ENCODE peak calls at places on chromosomes 16 and 17, in six cellular contexts. L is SK-N-SH, C is K562, W is HCT116, K is GM12878, O is HepG2. A is an unnamed sample.

GRCh38 chr16:30896890-30897730 is 696 bp downstream of the CTF1 start:
- DNase-seq in L (peak), C (peak), W (peak), K (no peak), O (peak), A (peak)

GRCh38 chr17:74190807-74191206 is 12.7 kb upstream of the RPL38 start:
- DNase-seq in L (no peak), C (no peak), W (no peak), K (no peak), O (peak), A (no peak)

GRCh38 chr16:65950211-65950610 is 416.3 kb upstream of the CDH5 start:
- DNase-seq in L (no peak), C (no peak), W (no peak), K (no peak), O (no peak), A (no peak)

GRCh38 chr17:70171159-70171558 is 1.8 kb downstream of the KCNJ2 start:
- DNase-seq in L (no peak), C (no peak), W (no peak), K (no peak), O (no peak), A (no peak)

GRCh38 chr16:26546573-26546972 is 520.2 kb upstream of the C16orf82 start:
- DNase-seq in L (no peak), C (no peak), W (no peak), K (no peak), O (no peak), A (no peak)

GRCh38 chr17:9241371-9241712 is 220.0 kb downstream of the NTN1 start:
- DNase-seq in L (peak), C (no peak), W (no peak), K (no peak), O (no peak), A (no peak)

GRCh38 chr16:81480856-81481821 is 36.5 kb downstream of the CMIP start:
- DNase-seq in L (peak), C (peak), W (no peak), K (peak), O (peak), A (no peak)

GRCh38 chr16:89478576-89479221 is 11.7 kb downstream of the ANKRD11 start:
- DNase-seq in L (no peak), C (no peak), W (no peak), K (no peak), O (peak), A (no peak)

GRCh38 chr16:70250748-70251650 is 741 bp downstream of the EXOSC6 start:
- DNase-seq in L (peak), C (peak), W (no peak), K (no peak), O (peak), A (no peak)

GRCh38 chr17:58365980-58366595 is 14.1 kb upstream of the SUPT4H1 start:
- DNase-seq in L (no peak), C (no peak), W (no peak), K (no peak), O (no peak), A (no peak)

GRCh38 chr17:15351925-15352324 is 10.5 kb upstream of the TEKT3 start:
- DNase-seq in L (no peak), C (no peak), W (no peak), K (no peak), O (no peak), A (no peak)

GRCh38 chr16:72723781-72724180 is 324.1 kb downstream of the ZFHX3 start:
- DNase-seq in L (no peak), C (no peak), W (peak), K (no peak), O (no peak), A (no peak)

GRCh38 chr17:65790241-65790640 is 228.8 kb upstream of the AXIN2 start:
- DNase-seq in L (no peak), C (no peak), W (no peak), K (no peak), O (no peak), A (no peak)

GRCh38 chr17:3845361-3845753 is 689 bp downstream of the NCBP3 start:
- DNase-seq in L (no peak), C (peak), W (no peak), K (no peak), O (no peak), A (no peak)

GRCh38 chr17:76623271-76624146 is 20.0 kb downstream of the ST6GALNAC1 start:
- DNase-seq in L (peak), C (peak), W (peak), K (no peak), O (peak), A (peak)

GRCh38 chr16:8888951-8889892 is 7.1 kb downstream of the LITAFD start:
- DNase-seq in L (no peak), C (no peak), W (no peak), K (no peak), O (no peak), A (no peak)

GRCh38 chr16:27154573-27155521 is 48.5 kb upstream of the KDM8 start:
- DNase-seq in L (peak), C (peak), W (peak), K (no peak), O (peak), A (no peak)

GRCh38 chr16:77288222-77288621 is 89.0 kb downstream of the SYCE1L start:
- DNase-seq in L (no peak), C (no peak), W (no peak), K (no peak), O (no peak), A (no peak)

GRCh38 chr16:71933913-71934696 is 38.8 kb downstream of the IST1 start:
- DNase-seq in L (no peak), C (peak), W (no peak), K (no peak), O (no peak), A (no peak)

GRCh38 chr17:66637491-66637890 is 197.4 kb upstream of the CACNG5 start:
- DNase-seq in L (no peak), C (no peak), W (no peak), K (no peak), O (no peak), A (no peak)

GRCh38 chr16:9546438-9546786 is 455.0 kb downstream of the HAPSTR1 start:
- DNase-seq in L (no peak), C (no peak), W (no peak), K (no peak), O (no peak), A (no peak)

GRCh38 chr16:61792194-61792904 is 243.9 kb downstream of the CDH8 start:
- DNase-seq in L (no peak), C (no peak), W (no peak), K (no peak), O (no peak), A (peak)

GRCh38 chr17:9290226-9290613 is 268.9 kb downstream of the NTN1 start:
- DNase-seq in L (no peak), C (no peak), W (no peak), K (no peak), O (no peak), A (no peak)

GRCh38 chr17:7684856-7685532 is 2.3 kb downstream of the TP53 start:
- DNase-seq in L (no peak), C (no peak), W (no peak), K (no peak), O (no peak), A (no peak)

GRCh38 chr16:87320510-87321227 is 3.5 kb upstream of the C16orf95 start:
- DNase-seq in L (no peak), C (no peak), W (no peak), K (no peak), O (no peak), A (no peak)

GRCh38 chr16:48963901-48964615 is 317.6 kb downstream of the CBLN1 start:
- DNase-seq in L (no peak), C (no peak), W (peak), K (no peak), O (no peak), A (peak)

GRCh38 chr16:4676826-4677225 is 16.5 kb upstream of the NUDT16L1 start:
- DNase-seq in L (no peak), C (no peak), W (no peak), K (no peak), O (no peak), A (no peak)

GRCh38 chr17:15490634-15491261 is 23.3 kb upstream of the CDRT4 start:
- DNase-seq in L (no peak), C (peak), W (peak), K (no peak), O (no peak), A (no peak)

GRCh38 chr16:67529639-67530012 is 997 bp downstream of the RIPOR1 start:
- DNase-seq in L (peak), C (no peak), W (no peak), K (no peak), O (no peak), A (no peak)

GRCh38 chr16:81524382-81524781 is 79.8 kb downstream of the CMIP start:
- DNase-seq in L (no peak), C (no peak), W (no peak), K (no peak), O (no peak), A (no peak)

GRCh38 chr16:81558077-81558443 is 113.5 kb downstream of the CMIP start:
- DNase-seq in L (no peak), C (no peak), W (no peak), K (no peak), O (no peak), A (no peak)

GRCh38 chr17:3551189-3551588 is 6.4 kb downstream of the TRPV3 start:
- DNase-seq in L (no peak), C (no peak), W (no peak), K (no peak), O (no peak), A (no peak)

GRCh38 chr17:56756536-56756935 is 77.2 kb downstream of the C17orf67 start:
- DNase-seq in L (no peak), C (no peak), W (no peak), K (no peak), O (peak), A (no peak)

GRCh38 chr16:12881771-12882170 is 19.6 kb upstream of the SHISA9 start:
- DNase-seq in L (no peak), C (no peak), W (no peak), K (no peak), O (no peak), A (no peak)

GRCh38 chr17:47792979-47793378 is 28.6 kb downstream of the OSBPL7 start:
- DNase-seq in L (no peak), C (no peak), W (no peak), K (no peak), O (no peak), A (no peak)

GRCh38 chr17:55702150-55702549 is 20.5 kb downstream of the TMEM100 start:
- DNase-seq in L (no peak), C (no peak), W (no peak), K (no peak), O (no peak), A (no peak)

GRCh38 chr16:22300427-22301071 is 3.3 kb downstream of the POLR3E start:
- DNase-seq in L (peak), C (peak), W (no peak), K (no peak), O (peak), A (no peak)

GRCh38 chr16:66606000-66606751 is 1.7 kb downstream of the CMTM3 start:
- DNase-seq in L (no peak), C (no peak), W (no peak), K (no peak), O (no peak), A (no peak)

GRCh38 chr16:50286681-50287080 is 20.3 kb downstream of the ADCY7 start:
- DNase-seq in L (no peak), C (no peak), W (no peak), K (no peak), O (no peak), A (no peak)

GRCh38 chr16:3980311-3981111 is 100.0 kb upstream of the CREBBP start:
- DNase-seq in L (peak), C (no peak), W (no peak), K (no peak), O (no peak), A (no peak)

GRCh38 chr17:67994827-67995567 is 1.3 kb downstream of the C17orf58 start:
- DNase-seq in L (peak), C (no peak), W (no peak), K (no peak), O (no peak), A (no peak)
- TF ChIP-seq SIN3A in L (peak), C (no peak), W (no peak), K (no peak), O (no peak), A (no peak)

GRCh38 chr17:44321246-44322120 is 3.1 kb downstream of the SLC25A39 start:
- DNase-seq in L (no peak), C (no peak), W (no peak), K (no peak), O (no peak), A (no peak)
- H3K27ac ChIP-seq in L (no peak), C (no peak), W (no peak), K (no peak), O (no peak), A (no peak)

GRCh38 chr17:46178550-46179198 is 14.6 kb downstream of the KANSL1 start:
- DNase-seq in L (no peak), C (no peak), W (no peak), K (no peak), O (no peak), A (no peak)

GRCh38 chr17:46179375-46179999 is 13.7 kb downstream of the KANSL1 start:
- DNase-seq in L (no peak), C (no peak), W (no peak), K (peak), O (no peak), A (no peak)

GRCh38 chr17:46173153-46173552 is 20.1 kb downstream of the KANSL1 start:
- DNase-seq in L (no peak), C (no peak), W (no peak), K (no peak), O (no peak), A (no peak)

GRCh38 chr17:46176975-46177374 is 16.3 kb downstream of the KANSL1 start:
- DNase-seq in L (no peak), C (no peak), W (no peak), K (no peak), O (no peak), A (no peak)

GRCh38 chr17:46175891-46176290 is 17.3 kb downstream of the KANSL1 start:
- DNase-seq in L (no peak), C (no peak), W (no peak), K (no peak), O (no peak), A (no peak)
- TF ChIP-seq SIN3A in L (no peak), C (no peak), W (no peak), K (no peak), O (no peak), A (no peak)

GRCh38 chr16:84478172-84478948 is 26.1 kb downstream of the MEAK7 start:
- DNase-seq in L (no peak), C (no peak), W (no peak), K (no peak), O (no peak), A (no peak)
- H3K27ac ChIP-seq in L (no peak), C (no peak), W (no peak), K (no peak), O (no peak), A (no peak)

GRCh38 chr17:40545660-40546059 is 19.6 kb downstream of the CCR7 start:
- DNase-seq in L (no peak), C (no peak), W (no peak), K (no peak), O (no peak), A (no peak)
- TF ChIP-seq SIN3A in L (no peak), C (no peak), W (no peak), K (no peak), O (no peak), A (no peak)

A was measured in Panc1.